ENCODE peak calls at places on chromosomes 4 and X, in five cellular contexts. D is T-helper 9 cell, N is foreskin fibroblast, M is fibroblast of mammary gland, W is posterior cingulate gyrus. F is an unnamed sample.

GRCh38 chr4:17490575-17491059 is 21.3 kb downstream of the QDPR start:
- DNase-seq in M (no peak), W (no peak), N (no peak), D (no peak), F (no peak)

GRCh38 chrX:47880927-47881326 is 44.2 kb downstream of the ZNF81 start:
- DNase-seq in M (no peak), N (no peak), W (no peak), D (no peak), F (no peak)

GRCh38 chr4:110634320-110635154 is 11.7 kb upstream of the PITX2 start:
- DNase-seq in D (no peak), W (no peak), M (no peak), N (no peak), F (no peak)

GRCh38 chrX:141839856-141840255 is 1.7 kb downstream of the MAGEC3 start:
- DNase-seq in D (no peak), W (no peak), M (no peak), N (no peak), F (no peak)

GRCh38 chr4:182113774-182114173 is 129.4 kb upstream of the TENM3 start:
- DNase-seq in D (no peak), M (peak), W (no peak), N (no peak), F (no peak)

GRCh38 chrX:16427668-16428067 is 222.3 kb upstream of the S100G start:
- DNase-seq in D (no peak), W (no peak), M (no peak), N (no peak), F (no peak)

GRCh38 chr4:54101190-54102041 is 1.5 kb downstream of the GSX2 start:
- DNase-seq in D (no peak), M (no peak), N (no peak), W (no peak), F (no peak)

GRCh38 chr4:163755013-163755412 is 260.5 kb downstream of the TMA16 start:
- DNase-seq in D (no peak), M (peak), W (no peak), N (peak), F (no peak)

GRCh38 chr4:14719053-14719452 is 283.2 kb upstream of the CPEB2 start:
- DNase-seq in N (peak), M (peak), W (no peak), D (no peak), F (peak)

GRCh38 chrX:9846631-9847030 is 60.4 kb downstream of the SHROOM2 start:
- DNase-seq in D (no peak), W (no peak), N (no peak), M (no peak), F (no peak)

GRCh38 chrX:81280148-81280547 is 78.2 kb downstream of the SH3BGRL start:
- DNase-seq in N (no peak), W (no peak), D (no peak), M (peak), F (no peak)

GRCh38 chr4:184100297-184100885 is 117.3 kb downstream of the ENPP6 start:
- DNase-seq in M (no peak), D (peak), N (no peak), W (peak), F (no peak)

GRCh38 chrX:42988700-42989099 is 210.7 kb upstream of the PPP1R2C start:
- DNase-seq in M (no peak), W (no peak), D (no peak), N (no peak), F (no peak)

GRCh38 chrX:54964766-54965511 is 29.0 kb downstream of the PFKFB1 start:
- DNase-seq in M (no peak), D (no peak), W (no peak), N (no peak), F (no peak)

GRCh38 chrX:40329616-40330015 is 231.9 kb upstream of the BCOR start:
- DNase-seq in M (no peak), W (no peak), D (no peak), N (no peak), F (no peak)

GRCh38 chr4:173231916-173232315 is 63.3 kb downstream of the GALNT7 start:
- DNase-seq in M (peak), N (no peak), D (no peak), W (no peak), F (no peak)

GRCh38 chr4:91837608-91838029 is 466.1 kb upstream of the GRID2 start:
- DNase-seq in M (no peak), N (peak), D (no peak), W (no peak), F (peak)

GRCh38 chr4:137749466-137749865 is 217.2 kb upstream of the PCDH18 start:
- DNase-seq in W (no peak), D (no peak), M (peak), N (peak), F (no peak)

GRCh38 chrX:150058728-150059127 is 120.4 kb upstream of the EOLA2 start:
- DNase-seq in M (peak), D (no peak), N (peak), W (no peak), F (no peak)

GRCh38 chrX:121301822-121302221 is 254.4 kb downstream of the GLUD2 start:
- DNase-seq in W (no peak), D (no peak), M (no peak), N (no peak), F (no peak)

GRCh38 chr4:142480244-142480643 is 365.9 kb downstream of the INPP4B start:
- DNase-seq in D (no peak), M (peak), N (peak), W (no peak), F (no peak)

GRCh38 chr4:78345237-78345636 is 206.3 kb upstream of the ANXA3 start:
- DNase-seq in W (no peak), M (no peak), D (no peak), N (no peak), F (no peak)

GRCh38 chr4:44002368-44002767 is 446.2 kb downstream of the KCTD8 start:
- DNase-seq in W (no peak), N (no peak), M (no peak), D (no peak), F (no peak)

GRCh38 chr4:77538574-77539157 is 67.0 kb upstream of the CXCL13 start:
- DNase-seq in N (peak), D (no peak), M (peak), W (no peak), F (peak)

GRCh38 chr4:9987749-9988346 is 33.4 kb downstream of the SLC2A9 start:
- DNase-seq in N (no peak), M (no peak), W (no peak), D (no peak), F (no peak)

GRCh38 chr4:14863420-14864364 is 138.6 kb upstream of the CPEB2 start:
- DNase-seq in N (peak), W (no peak), D (no peak), M (peak), F (no peak)

GRCh38 chrX:74420194-74421035 is 878 bp upstream of the SLC16A2 start:
- DNase-seq in D (no peak), N (peak), W (peak), M (peak), F (no peak)

F was measured in epithelial cell of proximal tubule.